ENCODE peak calls at places on chromosomes 2 and 18, in four cellular contexts. One of them, this sample, is unnamed.

GRCh38 chr2:53787255-53787910 is 539 bp downstream of the ERLEC1 start:
- DNase-seq in dermis blood vessel endothelial cell: peak; percentile 52
- DNase-seq in endothelial cell: no peak
- DNase-seq in occipital lobe: no peak
- DNase-seq in this sample: peak; percentile 68

GRCh38 chr2:8583400-8584173 is 98.3 kb upstream of the ID2 start:
- DNase-seq in endothelial cell: peak; percentile 76
- DNase-seq in dermis blood vessel endothelial cell: peak; percentile 53
- DNase-seq in occipital lobe: peak; percentile 56
- DNase-seq in this sample: peak; percentile 94

GRCh38 chr2:27494944-27495554 is at the start of gene FNDC4:
- DNase-seq in endothelial cell: peak; percentile 35
- DNase-seq in dermis blood vessel endothelial cell: peak; percentile 39
- DNase-seq in occipital lobe: peak; percentile 12
- DNase-seq in this sample: no peak

GRCh38 chr2:240591784-240592183 is 5.2 kb downstream of the CAPN10 start:
- DNase-seq in endothelial cell: no peak
- DNase-seq in dermis blood vessel endothelial cell: no peak
- DNase-seq in occipital lobe: no peak
- DNase-seq in this sample: no peak

GRCh38 chr2:158894078-158894477 is 74.4 kb upstream of the TANC1 start:
- DNase-seq in endothelial cell: no peak
- DNase-seq in occipital lobe: no peak
- DNase-seq in dermis blood vessel endothelial cell: no peak
- DNase-seq in this sample: no peak

GRCh38 chr2:43331428-43331827 is 105.0 kb upstream of the ZFP36L2 start:
- DNase-seq in dermis blood vessel endothelial cell: peak; percentile 61
- DNase-seq in endothelial cell: no peak
- DNase-seq in occipital lobe: no peak
- DNase-seq in this sample: no peak

GRCh38 chr18:56853961-56854360 is 202.8 kb downstream of the WDR7 start:
- DNase-seq in endothelial cell: no peak
- DNase-seq in occipital lobe: no peak
- DNase-seq in dermis blood vessel endothelial cell: no peak
- DNase-seq in this sample: no peak

GRCh38 chr18:13548106-13548819 is 178.1 kb downstream of the FAM210A start:
- DNase-seq in dermis blood vessel endothelial cell: no peak
- DNase-seq in occipital lobe: no peak
- DNase-seq in endothelial cell: no peak
- DNase-seq in this sample: no peak

GRCh38 chr2:157592983-157593382 is 35.7 kb downstream of the ACVR1C start:
- DNase-seq in dermis blood vessel endothelial cell: peak; percentile 15
- DNase-seq in endothelial cell: no peak
- DNase-seq in occipital lobe: no peak
- DNase-seq in this sample: no peak

This sample was measured in NCI-H526 treated with DMSO at 0.1 percent for 48 hours.